ENCODE peak calls at places on chromosomes 7 and 10, in eight cellular contexts. One of them, this sample, is unnamed.

GRCh38 chr7:132750530-132751281 is 174.4 kb upstream of the PLXNA4 start:
- DNase-seq in PC-3: no peak
- DNase-seq in kidney: no peak
- DNase-seq in HCT116: no peak
- DNase-seq in adrenal gland: no peak
- DNase-seq in tibial artery: no peak
- DNase-seq in stomach: no peak
- DNase-seq in H1: no peak
- DNase-seq in this sample: no peak

GRCh38 chr7:120327054-120327453 is 54.1 kb downstream of the KCND2 start:
- DNase-seq in HCT116: no peak
- DNase-seq in adrenal gland: no peak
- DNase-seq in stomach: no peak
- DNase-seq in kidney: no peak
- DNase-seq in tibial artery: no peak
- DNase-seq in H1: no peak
- DNase-seq in PC-3: no peak
- DNase-seq in this sample: no peak

GRCh38 chr10:60089095-60089494 is 182.7 kb upstream of the CCDC6 start:
- DNase-seq in PC-3: peak
- DNase-seq in HCT116: peak
- DNase-seq in adrenal gland: no peak
- DNase-seq in kidney: no peak
- DNase-seq in stomach: no peak
- DNase-seq in H1: no peak
- DNase-seq in tibial artery: no peak
- DNase-seq in this sample: no peak

GRCh38 chr10:122062831-122063674 is 74.1 kb downstream of the TACC2 start:
- DNase-seq in kidney: peak
- DNase-seq in stomach: peak
- DNase-seq in PC-3: peak
- DNase-seq in HCT116: peak
- DNase-seq in H1: peak
- DNase-seq in adrenal gland: peak
- DNase-seq in tibial artery: peak
- DNase-seq in this sample: no peak

GRCh38 chr7:130994378-130995115 is 260.5 kb upstream of the KLF14 start:
- DNase-seq in kidney: peak
- DNase-seq in adrenal gland: no peak
- DNase-seq in HCT116: no peak
- DNase-seq in tibial artery: peak
- DNase-seq in stomach: peak
- DNase-seq in PC-3: no peak
- DNase-seq in H1: no peak
- DNase-seq in this sample: peak

GRCh38 chr10:122492006-122492405 is 30.7 kb downstream of the HTRA1 start:
- DNase-seq in H1: no peak
- DNase-seq in tibial artery: no peak
- DNase-seq in stomach: no peak
- DNase-seq in adrenal gland: no peak
- DNase-seq in kidney: no peak
- DNase-seq in PC-3: no peak
- DNase-seq in HCT116: no peak
- DNase-seq in this sample: no peak

GRCh38 chr7:3992841-3993240 is 689.3 kb upstream of the FOXK1 start:
- DNase-seq in stomach: no peak
- DNase-seq in H1: no peak
- DNase-seq in adrenal gland: no peak
- DNase-seq in PC-3: no peak
- DNase-seq in tibial artery: no peak
- DNase-seq in kidney: no peak
- DNase-seq in HCT116: no peak
- DNase-seq in this sample: no peak

GRCh38 chr10:75542902-75543301 is 111.5 kb downstream of the LRMDA start:
- DNase-seq in HCT116: no peak
- DNase-seq in stomach: no peak
- DNase-seq in tibial artery: peak
- DNase-seq in adrenal gland: peak
- DNase-seq in kidney: no peak
- DNase-seq in PC-3: no peak
- DNase-seq in H1: no peak
- DNase-seq in this sample: no peak

GRCh38 chr10:100520811-100521210 is 1.1 kb upstream of the SEC31B start:
- DNase-seq in adrenal gland: no peak
- DNase-seq in kidney: no peak
- DNase-seq in tibial artery: no peak
- DNase-seq in PC-3: peak
- DNase-seq in H1: no peak
- DNase-seq in stomach: no peak
- DNase-seq in HCT116: no peak
- DNase-seq in this sample: no peak

GRCh38 chr7:36128448-36129047 is 24.5 kb upstream of the EEPD1 start:
- DNase-seq in PC-3: peak
- DNase-seq in adrenal gland: peak
- DNase-seq in H1: no peak
- DNase-seq in kidney: peak
- DNase-seq in HCT116: peak
- DNase-seq in stomach: peak
- DNase-seq in tibial artery: peak
- DNase-seq in this sample: peak

GRCh38 chr10:23067939-23068775 is 27.2 kb upstream of the MSRB2 start:
- DNase-seq in adrenal gland: peak
- DNase-seq in HCT116: peak
- DNase-seq in stomach: peak
- DNase-seq in tibial artery: peak
- DNase-seq in H1: no peak
- DNase-seq in PC-3: peak
- DNase-seq in kidney: peak
- DNase-seq in this sample: peak

GRCh38 chr10:6311700-6312330 is 109.1 kb downstream of the PFKFB3 start:
- DNase-seq in kidney: no peak
- DNase-seq in adrenal gland: no peak
- DNase-seq in tibial artery: no peak
- DNase-seq in PC-3: no peak
- DNase-seq in H1: no peak
- DNase-seq in stomach: no peak
- DNase-seq in HCT116: no peak
- DNase-seq in this sample: no peak

GRCh38 chr7:98687331-98687863 is 70.3 kb downstream of the NPTX2 start:
- DNase-seq in PC-3: no peak
- DNase-seq in stomach: no peak
- DNase-seq in HCT116: no peak
- DNase-seq in adrenal gland: peak
- DNase-seq in kidney: no peak
- DNase-seq in H1: no peak
- DNase-seq in tibial artery: no peak
- DNase-seq in this sample: no peak

GRCh38 chr7:105787071-105787470 is 89.3 kb downstream of the ATXN7L1 start:
- DNase-seq in tibial artery: no peak
- DNase-seq in H1: no peak
- DNase-seq in HCT116: no peak
- DNase-seq in kidney: no peak
- DNase-seq in PC-3: peak
- DNase-seq in stomach: no peak
- DNase-seq in adrenal gland: no peak
- DNase-seq in this sample: no peak

GRCh38 chr10:46310851-46311250 is 24.1 kb downstream of the ANTXRL start:
- DNase-seq in tibial artery: no peak
- DNase-seq in adrenal gland: peak
- DNase-seq in HCT116: no peak
- DNase-seq in stomach: peak
- DNase-seq in H1: no peak
- DNase-seq in kidney: no peak
- DNase-seq in PC-3: no peak
- DNase-seq in this sample: no peak

GRCh38 chr7:64314493-64315020 is 796 bp downstream of the ZNF736 start:
- DNase-seq in adrenal gland: no peak
- DNase-seq in stomach: no peak
- DNase-seq in HCT116: no peak
- DNase-seq in PC-3: no peak
- DNase-seq in tibial artery: no peak
- DNase-seq in H1: no peak
- DNase-seq in kidney: no peak
- DNase-seq in this sample: no peak

GRCh38 chr7:51014811-51015210 is 232.1 kb upstream of the GRB10 start:
- DNase-seq in PC-3: no peak
- DNase-seq in stomach: no peak
- DNase-seq in H1: no peak
- DNase-seq in adrenal gland: no peak
- DNase-seq in kidney: no peak
- DNase-seq in HCT116: no peak
- DNase-seq in tibial artery: no peak
- DNase-seq in this sample: no peak

GRCh38 chr10:94125856-94126255 is 132.1 kb downstream of the PLCE1 start:
- DNase-seq in HCT116: no peak
- DNase-seq in H1: no peak
- DNase-seq in adrenal gland: no peak
- DNase-seq in PC-3: peak
- DNase-seq in kidney: no peak
- DNase-seq in stomach: no peak
- DNase-seq in tibial artery: no peak
- DNase-seq in this sample: no peak

GRCh38 chr10:102153093-102153620 is 968 bp downstream of the NOLC1 start:
- DNase-seq in HCT116: no peak
- DNase-seq in kidney: no peak
- DNase-seq in stomach: no peak
- DNase-seq in H1: no peak
- DNase-seq in PC-3: no peak
- DNase-seq in adrenal gland: no peak
- DNase-seq in tibial artery: no peak
- DNase-seq in this sample: no peak

GRCh38 chr7:25959168-25959734 is 192.7 kb upstream of the NFE2L3 start:
- DNase-seq in PC-3: no peak
- DNase-seq in H1: no peak
- DNase-seq in kidney: no peak
- DNase-seq in stomach: no peak
- DNase-seq in HCT116: no peak
- DNase-seq in adrenal gland: no peak
- DNase-seq in tibial artery: no peak
- DNase-seq in this sample: no peak

GRCh38 chr7:106058925-106059324 is 53.2 kb downstream of the SYPL1 start:
- DNase-seq in H1: no peak
- DNase-seq in HCT116: no peak
- DNase-seq in stomach: no peak
- DNase-seq in PC-3: no peak
- DNase-seq in adrenal gland: no peak
- DNase-seq in tibial artery: no peak
- DNase-seq in kidney: no peak
- DNase-seq in this sample: no peak

GRCh38 chr7:2069472-2069860 is 163.3 kb downstream of the MAD1L1 start:
- DNase-seq in stomach: no peak
- DNase-seq in HCT116: no peak
- DNase-seq in PC-3: no peak
- DNase-seq in H1: no peak
- DNase-seq in tibial artery: no peak
- DNase-seq in adrenal gland: no peak
- DNase-seq in kidney: no peak
- DNase-seq in this sample: no peak

GRCh38 chr10:47020491-47020890 is 109.3 kb downstream of the PTPN20 start:
- DNase-seq in H1: no peak
- DNase-seq in kidney: no peak
- DNase-seq in adrenal gland: peak
- DNase-seq in stomach: peak
- DNase-seq in tibial artery: peak
- DNase-seq in HCT116: no peak
- DNase-seq in PC-3: no peak
- DNase-seq in this sample: no peak

GRCh38 chr10:5910323-5911100 is 20.5 kb downstream of the FBH1 start:
- DNase-seq in tibial artery: no peak
- DNase-seq in HCT116: no peak
- DNase-seq in adrenal gland: no peak
- DNase-seq in stomach: no peak
- DNase-seq in kidney: no peak
- DNase-seq in PC-3: no peak
- DNase-seq in H1: no peak
- DNase-seq in this sample: no peak

GRCh38 chr10:27724287-27724686 is 21.3 kb downstream of the MKX start:
- DNase-seq in HCT116: no peak
- DNase-seq in PC-3: peak
- DNase-seq in adrenal gland: no peak
- DNase-seq in H1: no peak
- DNase-seq in kidney: no peak
- DNase-seq in stomach: no peak
- DNase-seq in tibial artery: no peak
- DNase-seq in this sample: no peak

GRCh38 chr7:16880469-16881034 is 1.2 kb downstream of the AGR3 start:
- DNase-seq in H1: no peak
- DNase-seq in stomach: no peak
- DNase-seq in kidney: no peak
- DNase-seq in PC-3: no peak
- DNase-seq in adrenal gland: no peak
- DNase-seq in tibial artery: no peak
- DNase-seq in HCT116: no peak
- DNase-seq in this sample: no peak
- H3K27ac ChIP-seq in H1: no peak
- H3K27ac ChIP-seq in stomach: peak
- H3K27ac ChIP-seq in kidney: no peak
- H3K27ac ChIP-seq in PC-3: no peak
- H3K27ac ChIP-seq in adrenal gland: no peak
- H3K27ac ChIP-seq in tibial artery: no peak
- H3K27ac ChIP-seq in HCT116: no peak
- H3K27ac ChIP-seq in this sample: no peak

GRCh38 chr7:143120696-143121405 is 11.0 kb upstream of the PIP start:
- DNase-seq in stomach: no peak
- DNase-seq in tibial artery: no peak
- DNase-seq in PC-3: no peak
- DNase-seq in adrenal gland: no peak
- DNase-seq in HCT116: no peak
- DNase-seq in kidney: no peak
- DNase-seq in H1: no peak
- DNase-seq in this sample: no peak
- H3K27ac ChIP-seq in stomach: no peak
- H3K27ac ChIP-seq in tibial artery: no peak
- H3K27ac ChIP-seq in PC-3: no peak
- H3K27ac ChIP-seq in adrenal gland: no peak
- H3K27ac ChIP-seq in HCT116: no peak
- H3K27ac ChIP-seq in kidney: no peak
- H3K27ac ChIP-seq in H1: no peak
- H3K27ac ChIP-seq in this sample: no peak

GRCh38 chr10:78552261-78552811 is 516.4 kb upstream of the ZMIZ1 start:
- DNase-seq in HCT116: no peak
- DNase-seq in stomach: no peak
- DNase-seq in H1: no peak
- DNase-seq in tibial artery: peak
- DNase-seq in PC-3: no peak
- DNase-seq in adrenal gland: peak
- DNase-seq in kidney: peak
- DNase-seq in this sample: no peak
- H3K27ac ChIP-seq in HCT116: no peak
- H3K27ac ChIP-seq in stomach: peak
- H3K27ac ChIP-seq in H1: no peak
- H3K27ac ChIP-seq in tibial artery: peak
- H3K27ac ChIP-seq in PC-3: no peak
- H3K27ac ChIP-seq in adrenal gland: peak
- H3K27ac ChIP-seq in kidney: peak
- H3K27ac ChIP-seq in this sample: no peak

DNA sequence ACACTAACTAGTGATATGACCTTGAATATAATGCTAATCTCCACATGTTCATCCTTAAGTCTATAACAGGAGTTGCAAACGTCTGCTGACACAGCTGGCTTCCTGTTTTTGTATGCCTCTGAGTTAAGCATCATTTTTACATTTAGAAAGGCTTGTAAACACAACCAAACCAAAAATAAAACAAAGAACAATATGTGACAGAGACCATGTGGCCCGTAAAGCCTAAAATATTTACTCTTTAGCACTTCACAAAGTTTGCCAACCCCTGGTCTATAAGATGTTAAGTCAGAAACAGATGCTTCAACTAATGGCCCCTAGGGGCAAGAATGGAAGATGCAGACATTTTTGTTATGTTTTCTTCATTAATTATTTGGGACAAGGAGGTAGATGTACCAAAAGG is 109.3 kb downstream of the CPEB3 start:
- DNase-seq in kidney: no peak
- DNase-seq in HCT116: no peak
- DNase-seq in H1: no peak
- DNase-seq in tibial artery: no peak
- DNase-seq in PC-3: peak
- DNase-seq in stomach: no peak
- DNase-seq in adrenal gland: no peak
- DNase-seq in this sample: no peak
- H3K27ac ChIP-seq in kidney: no peak
- H3K27ac ChIP-seq in HCT116: no peak
- H3K27ac ChIP-seq in H1: no peak
- H3K27ac ChIP-seq in tibial artery: no peak
- H3K27ac ChIP-seq in PC-3: no peak
- H3K27ac ChIP-seq in stomach: no peak
- H3K27ac ChIP-seq in adrenal gland: no peak
- H3K27ac ChIP-seq in this sample: no peak